ENCODE peak calls at places on chromosomes 5 and 9, in six cellular contexts. E is CD8-positive, alpha-beta T cell; P is GM23338; N is CD8-positive, alpha-beta memory T cell; Q is vagina; A is left ventricle myocardium inferior. X is an unnamed sample. For H3K4me1, the result is how much of the 10 kb centered on the place peaks cover.

GRCh38 chr9:99296375-99296951 is 74.4 kb downstream of the SEC61B start:
- DNase-seq in Q (no peak), A (peak), N (no peak), E (peak), P (peak), X (peak)

GRCh38 chr5:39470021-39470420 is 45.2 kb upstream of the DAB2 start:
- DNase-seq in N (no peak), P (no peak), E (no peak), A (no peak), Q (no peak), X (no peak)

GRCh38 chr5:141543053-141543452 is 54.2 kb downstream of the PCDHGC5 start:
- DNase-seq in Q (no peak), E (no peak), A (no peak), N (no peak), P (no peak), X (no peak)

GRCh38 chr5:96999856-97000255 is 64.0 kb downstream of the LNPEP start:
- DNase-seq in N (no peak), P (no peak), E (no peak), A (no peak), Q (no peak), X (no peak)

GRCh38 chr5:83472508-83473343 is 1.2 kb downstream of the VCAN start:
- DNase-seq in N (no peak), E (no peak), P (peak), A (peak), Q (no peak), X (peak)

GRCh38 chr5:117065161-117065560 is 490.5 kb upstream of the SEMA6A start:
- DNase-seq in E (no peak), P (no peak), A (no peak), Q (no peak), N (no peak), X (no peak)

GRCh38 chr9:104927912-104928740 is at the start of gene ABCA1:
- DNase-seq in N (peak), P (peak), Q (no peak), A (peak), E (peak), X (peak)

GRCh38 chr5:149605998-149606721 is 24.9 kb downstream of the ARHGEF37 start:
- DNase-seq in E (no peak), Q (no peak), P (no peak), A (peak), N (no peak), X (no peak)

GRCh38 chr9:93303806-93304573 is 120.1 kb downstream of the WNK2 start:
- DNase-seq in A (no peak), Q (peak), P (no peak), E (no peak), N (no peak), X (peak)

GRCh38 chr5:91301459-91301858 is 81.7 kb downstream of the ARRDC3 start:
- DNase-seq in Q (no peak), N (no peak), E (no peak), P (no peak), A (no peak), X (no peak)

GRCh38 chr9:138077898-138078540 is 200.4 kb downstream of the CACNA1B start:
- DNase-seq in E (no peak), N (no peak), Q (no peak), A (no peak), P (no peak), X (peak)

GRCh38 chr5:124420952-124421351 is 325.5 kb downstream of the ZNF608 start:
- DNase-seq in Q (no peak), E (no peak), A (no peak), P (no peak), N (no peak), X (no peak)

GRCh38 chr9:109969559-109970237 is 189.7 kb downstream of the PALM2AKAP2 start:
- DNase-seq in Q (no peak), A (no peak), N (no peak), E (no peak), P (no peak), X (no peak)

GRCh38 chr5:14250094-14250777 is 107.1 kb downstream of the TRIO start:
- DNase-seq in A (peak), N (no peak), P (peak), Q (no peak), E (no peak), X (peak)

GRCh38 chr9:26229324-26230054 is 551.2 kb upstream of the TUSC1 start:
- DNase-seq in Q (no peak), P (no peak), N (no peak), A (no peak), E (no peak), X (no peak)

GRCh38 chr5:135977375-135977928 is 22.7 kb upstream of the LECT2 start:
- DNase-seq in Q (no peak), N (peak), E (peak), P (peak), A (peak), X (peak)

GRCh38 chr5:60210810-60211209 is 317.3 kb upstream of the PDE4D start:
- DNase-seq in P (peak), Q (no peak), N (no peak), A (no peak), E (no peak), X (no peak)

GRCh38 chr9:91486699-91487497 is 63.3 kb upstream of the NFIL3 start:
- DNase-seq in A (no peak), P (no peak), N (no peak), E (no peak), Q (no peak), X (no peak)

GRCh38 chr9:4069457-4070162 is 230.3 kb downstream of the GLIS3 start:
- DNase-seq in P (no peak), Q (no peak), E (no peak), N (no peak), A (no peak), X (no peak)

GRCh38 chr9:109098221-109098959 is 21.4 kb downstream of the TMEM245 start:
- DNase-seq in P (peak), E (no peak), A (no peak), Q (no peak), N (no peak), X (no peak)

GRCh38 chr5:38258319-38259061 is at the start of gene EGFLAM:
- DNase-seq in E (no peak), Q (no peak), P (peak), N (no peak), A (peak), X (no peak)

GRCh38 chr9:19629506-19629905 is 159.3 kb downstream of the SLC24A2 start:
- DNase-seq in Q (no peak), P (peak), A (no peak), N (no peak), E (no peak), X (no peak)

GRCh38 chr9:91163773-91164471 is 197.8 kb downstream of the AUH start:
- DNase-seq in N (no peak), A (no peak), Q (peak), E (peak), P (no peak), X (no peak)

GRCh38 chr9:89544280-89544664 is 46.4 kb upstream of the SEMA4D start:
- DNase-seq in P (peak), A (no peak), N (no peak), E (no peak), Q (no peak), X (peak)

GRCh38 chr9:127189628-127190027 is 67.2 kb upstream of the ANGPTL2 start:
- DNase-seq in A (no peak), N (no peak), P (no peak), E (no peak), Q (no peak), X (peak)

GRCh38 chr5:86997501-86997900 is 270.2 kb upstream of the RASA1 start:
- DNase-seq in Q (no peak), P (no peak), E (no peak), N (no peak), A (no peak), X (no peak)

GRCh38 chr9:124260769-124261603 is 3.2 kb downstream of the NEK6 start:
- DNase-seq in N (no peak), P (no peak), Q (no peak), E (no peak), A (no peak), X (no peak)
- H3K4me1 ChIP-seq in N (under half), P (under half), Q (half or more), E (under half), A (half or more), X (under half)

GRCh38 chr9:136086213-136086881 is 8.7 kb downstream of the NACC2 start:
- DNase-seq in A (peak), E (peak), N (no peak), Q (no peak), P (no peak), X (peak)
- H3K4me1 ChIP-seq in A (half or more), E (under half), N (under half), Q (half or more), P (under half), X (under half)

DNA sequence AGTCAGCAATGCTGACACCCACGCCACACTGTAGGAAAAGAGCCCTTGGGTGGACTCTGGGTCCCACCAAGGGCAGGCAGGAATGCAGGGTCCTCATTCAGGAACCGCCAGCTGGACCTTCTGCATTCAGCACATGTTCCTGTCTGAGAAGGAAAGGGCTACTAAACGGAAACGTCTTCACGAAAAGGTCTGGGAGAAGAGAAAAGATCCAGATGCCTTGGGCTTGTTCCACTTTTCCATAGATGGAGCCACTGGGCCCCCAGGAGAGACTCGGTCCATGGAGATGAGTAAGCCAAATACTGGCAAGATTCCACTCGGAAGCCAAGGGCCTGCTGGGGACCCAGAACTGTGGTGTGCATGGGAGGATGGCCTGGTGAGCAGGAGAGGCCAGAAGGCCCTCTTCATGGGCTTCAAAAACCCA is 38.4 kb downstream of the LHFPL2 start:
- DNase-seq in N (no peak), A (no peak), E (no peak), P (no peak), Q (no peak), X (no peak)
- H3K4me1 ChIP-seq in N (under half), A (under half), E (under half), P (under half), Q (under half), X (under half)

DNA sequence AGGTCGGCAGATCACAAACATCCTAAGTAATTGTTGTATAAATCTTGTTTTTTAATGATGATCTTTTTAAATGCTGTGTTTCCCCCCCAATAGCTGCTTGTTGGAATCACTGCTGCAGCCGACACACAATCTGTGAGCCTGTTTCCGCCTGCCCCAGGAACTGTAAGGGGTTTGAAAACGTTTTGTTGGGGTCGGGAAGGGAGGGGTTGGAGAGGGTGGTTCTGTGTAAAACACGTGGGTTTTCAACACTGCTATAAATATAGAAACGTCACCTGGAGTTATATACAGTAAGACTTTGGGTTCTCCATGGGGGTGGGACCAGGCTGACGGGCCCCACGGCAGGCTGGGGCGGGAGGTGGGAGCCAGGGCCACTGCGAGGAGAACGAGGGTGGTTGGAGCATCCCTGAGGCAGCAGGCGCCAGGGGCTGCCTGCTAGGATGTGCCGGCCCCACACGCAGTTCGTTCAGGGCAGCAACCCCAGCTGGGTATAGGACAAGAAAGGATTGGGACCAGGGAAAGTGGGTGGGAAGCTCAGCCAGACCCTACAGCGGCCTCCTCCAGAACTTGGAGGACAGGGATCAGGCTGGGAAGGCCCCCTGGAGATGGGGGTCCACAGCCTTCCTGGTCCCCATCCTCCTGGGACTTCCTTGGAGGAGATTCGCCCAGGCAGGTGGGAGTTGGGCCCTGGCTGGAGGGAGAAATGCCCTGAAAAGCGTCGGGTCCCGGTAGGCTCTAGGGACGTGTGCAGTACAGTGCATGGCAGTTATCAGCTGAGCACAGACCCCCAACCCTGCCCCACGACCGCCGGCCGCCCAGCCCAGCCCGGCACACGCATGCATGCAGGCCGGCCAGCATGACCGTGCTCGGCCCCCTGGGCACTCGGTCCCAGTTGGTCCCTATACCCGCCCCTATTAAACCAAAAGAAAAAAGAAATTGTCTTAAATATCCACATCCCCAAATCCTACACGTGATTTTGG is 9.7 kb downstream of the RNF44 start:
- DNase-seq in A (no peak), Q (no peak), P (no peak), E (peak), N (no peak), X (no peak)
- H3K4me1 ChIP-seq in A (under half), Q (under half), P (under half), E (half or more), N (under half), X (under half)